ENCODE peak calls at places on chromosomes 7 and 10, in four cellular contexts. G, A, O and W are unnamed samples.
A peak's percentile ranks its signal among the peaks of the same experiment; 100 is the strongest.

GRCh38 chr10:13349776-13350274 is 1.7 kb upstream of the SEPHS1 start:
- DNase-seq in G (no peak), A (no peak), O (no peak), W (peak; percentile 74)

GRCh38 chr7:95725170-95725569 is 47.2 kb upstream of the DYNC1I1 start:
- DNase-seq in G (no peak), A (no peak), O (no peak), W (no peak)

GRCh38 chr7:64874114-64874513 is 29.0 kb upstream of the ZNF273 start:
- DNase-seq in G (no peak), A (no peak), O (no peak), W (no peak)

GRCh38 chr7:108291791-108292440 is 161.8 kb upstream of the LAMB4 start:
- DNase-seq in G (no peak), A (no peak), O (no peak), W (no peak)

GRCh38 chr10:72087392-72087968 is 871 bp downstream of the SPOCK2 start:
- DNase-seq in G (no peak), A (no peak), O (no peak), W (no peak)

GRCh38 chr7:41504581-41504980 is 198.3 kb downstream of the INHBA start:
- DNase-seq in G (no peak), A (no peak), O (no peak), W (no peak)

GRCh38 chr10:79331709-79332108 is 15.6 kb upstream of the PPIF start:
- DNase-seq in G (no peak), A (no peak), O (no peak), W (no peak)

GRCh38 chr10:103661951-103662405 is 168.5 kb downstream of the NEURL1 start:
- DNase-seq in G (no peak), A (no peak), O (no peak), W (no peak)

GRCh38 chr7:31368620-31369019 is 28.1 kb upstream of the NEUROD6 start:
- DNase-seq in G (no peak), A (no peak), O (no peak), W (no peak)

GRCh38 chr10:91410638-91411367 is 659 bp downstream of the HECTD2 start:
- DNase-seq in G (no peak), A (no peak), O (no peak), W (peak; percentile 75)

GRCh38 chr10:69802424-69803161 is 887 bp downstream of the COL13A1 start:
- DNase-seq in G (no peak), A (no peak), O (no peak), W (no peak)

GRCh38 chr10:96450514-96451207 is 63.1 kb downstream of the TLL2 start:
- DNase-seq in G (no peak), A (no peak), O (no peak), W (no peak)

GRCh38 chr10:74949024-74949423 is 122.6 kb downstream of the KAT6B start:
- DNase-seq in G (no peak), A (no peak), O (no peak), W (no peak)

GRCh38 chr10:49615213-49615612 is 1.4 kb downstream of the CHAT start:
- DNase-seq in G (no peak), A (no peak), O (no peak), W (peak; percentile 50)